ENCODE peak calls at places on chromosomes 7 and 10, in seven cellular contexts. One of them, this sample, is unnamed.

GRCh38 chr10:91564508-91564907 is 68.4 kb downstream of the PPP1R3C start:
- DNase-seq in PC-9: no peak
- DNase-seq in HFFc6: no peak
- DNase-seq in Panc1: no peak
- DNase-seq in MM.1S: no peak
- DNase-seq in AG04449: no peak
- DNase-seq in cardiac fibroblast: no peak
- DNase-seq in this sample: no peak

GRCh38 chr7:138738551-138739335 is 37.6 kb upstream of the SVOPL start:
- DNase-seq in PC-9: peak; percentile 86
- DNase-seq in Panc1: peak; percentile 92
- DNase-seq in MM.1S: peak; percentile 91
- DNase-seq in AG04449: peak; percentile 49
- DNase-seq in HFFc6: peak; percentile 68
- DNase-seq in cardiac fibroblast: peak; percentile 91
- DNase-seq in this sample: peak; percentile 71

GRCh38 chr10:103514244-103514643 is 20.7 kb downstream of the NEURL1 start:
- DNase-seq in Panc1: no peak
- DNase-seq in cardiac fibroblast: no peak
- DNase-seq in PC-9: no peak
- DNase-seq in HFFc6: no peak
- DNase-seq in AG04449: no peak
- DNase-seq in MM.1S: no peak
- DNase-seq in this sample: no peak

GRCh38 chr10:4763960-4764428 is 62.0 kb upstream of the AKR1E2 start:
- DNase-seq in HFFc6: peak; percentile 84
- DNase-seq in AG04449: peak; percentile 40
- DNase-seq in MM.1S: no peak
- DNase-seq in PC-9: no peak
- DNase-seq in cardiac fibroblast: peak; percentile 68
- DNase-seq in Panc1: peak; percentile 46
- DNase-seq in this sample: no peak

GRCh38 chr10:93294004-93294403 is 188.1 kb downstream of the MYOF start:
- DNase-seq in cardiac fibroblast: no peak
- DNase-seq in MM.1S: no peak
- DNase-seq in AG04449: no peak
- DNase-seq in Panc1: peak; percentile 25
- DNase-seq in PC-9: no peak
- DNase-seq in HFFc6: no peak
- DNase-seq in this sample: no peak

GRCh38 chr7:133830081-133830480 is 297.1 kb upstream of the LRGUK start:
- DNase-seq in AG04449: no peak
- DNase-seq in Panc1: no peak
- DNase-seq in HFFc6: no peak
- DNase-seq in cardiac fibroblast: no peak
- DNase-seq in PC-9: no peak
- DNase-seq in MM.1S: no peak
- DNase-seq in this sample: no peak

GRCh38 chr7:4164556-4164955 is 517.5 kb upstream of the FOXK1 start:
- DNase-seq in HFFc6: no peak
- DNase-seq in AG04449: no peak
- DNase-seq in MM.1S: no peak
- DNase-seq in Panc1: no peak
- DNase-seq in cardiac fibroblast: no peak
- DNase-seq in PC-9: peak; percentile 7
- DNase-seq in this sample: no peak

GRCh38 chr10:51657481-51657880 is 41.9 kb downstream of the CSTF2T start:
- DNase-seq in MM.1S: no peak
- DNase-seq in Panc1: no peak
- DNase-seq in cardiac fibroblast: no peak
- DNase-seq in HFFc6: no peak
- DNase-seq in AG04449: no peak
- DNase-seq in PC-9: no peak
- DNase-seq in this sample: no peak

GRCh38 chr7:33982425-33982786 is 77.1 kb downstream of the BMPER start:
- DNase-seq in AG04449: no peak
- DNase-seq in cardiac fibroblast: peak; percentile 60
- DNase-seq in Panc1: no peak
- DNase-seq in MM.1S: no peak
- DNase-seq in PC-9: no peak
- DNase-seq in HFFc6: peak; percentile 63
- DNase-seq in this sample: no peak

GRCh38 chr10:26725837-26726727 is 28.6 kb downstream of the PDSS1 start:
- DNase-seq in cardiac fibroblast: peak; percentile 80
- DNase-seq in MM.1S: peak; percentile 41
- DNase-seq in Panc1: peak; percentile 24
- DNase-seq in HFFc6: peak; percentile 49
- DNase-seq in PC-9: peak; percentile 32
- DNase-seq in AG04449: no peak
- DNase-seq in this sample: no peak

GRCh38 chr10:6543431-6544005 is 36.6 kb downstream of the PRKCQ start:
- DNase-seq in HFFc6: no peak
- DNase-seq in cardiac fibroblast: no peak
- DNase-seq in Panc1: no peak
- DNase-seq in MM.1S: peak; percentile 62
- DNase-seq in PC-9: no peak
- DNase-seq in AG04449: no peak
- DNase-seq in this sample: peak; percentile 29

GRCh38 chr7:36868727-36869411 is 144.6 kb upstream of the AOAH start:
- DNase-seq in Panc1: no peak
- DNase-seq in cardiac fibroblast: no peak
- DNase-seq in MM.1S: no peak
- DNase-seq in HFFc6: no peak
- DNase-seq in AG04449: no peak
- DNase-seq in PC-9: no peak
- DNase-seq in this sample: no peak

GRCh38 chr10:10778959-10779358 is 238.7 kb upstream of the CELF2 start:
- DNase-seq in cardiac fibroblast: no peak
- DNase-seq in AG04449: no peak
- DNase-seq in MM.1S: no peak
- DNase-seq in Panc1: no peak
- DNase-seq in HFFc6: no peak
- DNase-seq in PC-9: no peak
- DNase-seq in this sample: no peak

GRCh38 chr7:68248973-68249372 is 1252.3 kb downstream of the TYW1 start:
- DNase-seq in Panc1: no peak
- DNase-seq in MM.1S: no peak
- DNase-seq in HFFc6: no peak
- DNase-seq in AG04449: no peak
- DNase-seq in cardiac fibroblast: no peak
- DNase-seq in PC-9: no peak
- DNase-seq in this sample: no peak

GRCh38 chr7:19621740-19622139 is 87.1 kb downstream of the POLR1F start:
- DNase-seq in PC-9: no peak
- DNase-seq in cardiac fibroblast: no peak
- DNase-seq in Panc1: peak; percentile 17
- DNase-seq in MM.1S: no peak
- DNase-seq in HFFc6: no peak
- DNase-seq in AG04449: no peak
- DNase-seq in this sample: no peak

GRCh38 chr7:88230646-88231045 is 10.8 kb upstream of the SRI start:
- DNase-seq in MM.1S: no peak
- DNase-seq in cardiac fibroblast: no peak
- DNase-seq in PC-9: no peak
- DNase-seq in HFFc6: no peak
- DNase-seq in Panc1: no peak
- DNase-seq in AG04449: no peak
- DNase-seq in this sample: no peak

GRCh38 chr7:86687831-86688230 is 44.1 kb downstream of the GRM3 start:
- DNase-seq in cardiac fibroblast: no peak
- DNase-seq in PC-9: no peak
- DNase-seq in AG04449: no peak
- DNase-seq in Panc1: no peak
- DNase-seq in HFFc6: no peak
- DNase-seq in MM.1S: no peak
- DNase-seq in this sample: no peak

GRCh38 chr10:21526952-21527633 is 1.6 kb upstream of the SKIDA1 start:
- DNase-seq in PC-9: peak; percentile 63
- DNase-seq in AG04449: no peak
- DNase-seq in Panc1: no peak
- DNase-seq in MM.1S: peak; percentile 51
- DNase-seq in cardiac fibroblast: peak; percentile 83
- DNase-seq in HFFc6: no peak
- DNase-seq in this sample: peak; percentile 43

GRCh38 chr10:18328941-18329340 is 188.7 kb downstream of the CACNB2 start:
- DNase-seq in cardiac fibroblast: no peak
- DNase-seq in Panc1: no peak
- DNase-seq in PC-9: no peak
- DNase-seq in AG04449: no peak
- DNase-seq in HFFc6: no peak
- DNase-seq in MM.1S: no peak
- DNase-seq in this sample: no peak

GRCh38 chr10:24947304-24948097 is 4.9 kb downstream of the PRTFDC1 start:
- DNase-seq in AG04449: no peak
- DNase-seq in MM.1S: no peak
- DNase-seq in PC-9: no peak
- DNase-seq in Panc1: no peak
- DNase-seq in HFFc6: no peak
- DNase-seq in cardiac fibroblast: peak; percentile 76
- DNase-seq in this sample: no peak

GRCh38 chr7:73966062-73966940 is 61.7 kb upstream of the ELN start:
- DNase-seq in AG04449: no peak
- DNase-seq in MM.1S: no peak
- DNase-seq in PC-9: no peak
- DNase-seq in cardiac fibroblast: no peak
- DNase-seq in HFFc6: no peak
- DNase-seq in Panc1: no peak
- DNase-seq in this sample: no peak

GRCh38 chr7:17939111-17939669 is 1.1 kb downstream of the SNX13 start:
- DNase-seq in MM.1S: peak; percentile 15
- DNase-seq in PC-9: peak; percentile 15
- DNase-seq in HFFc6: peak; percentile 21
- DNase-seq in AG04449: no peak
- DNase-seq in Panc1: no peak
- DNase-seq in cardiac fibroblast: peak; percentile 50
- DNase-seq in this sample: no peak

GRCh38 chr10:91887075-91887899 is 22.0 kb downstream of the FGFBP3 start:
- DNase-seq in AG04449: no peak
- DNase-seq in MM.1S: peak; percentile 10
- DNase-seq in cardiac fibroblast: peak; percentile 70
- DNase-seq in HFFc6: no peak
- DNase-seq in PC-9: no peak
- DNase-seq in Panc1: no peak
- DNase-seq in this sample: peak; percentile 25

GRCh38 chr10:42930516-42931205 is 146.2 kb upstream of the RET start:
- DNase-seq in PC-9: no peak
- DNase-seq in MM.1S: no peak
- DNase-seq in cardiac fibroblast: no peak
- DNase-seq in HFFc6: no peak
- DNase-seq in AG04449: no peak
- DNase-seq in Panc1: no peak
- DNase-seq in this sample: no peak

GRCh38 chr7:116788542-116789197 is 73.7 kb upstream of the CAPZA2 start:
- DNase-seq in HFFc6: no peak
- DNase-seq in MM.1S: no peak
- DNase-seq in PC-9: no peak
- DNase-seq in Panc1: no peak
- DNase-seq in AG04449: no peak
- DNase-seq in cardiac fibroblast: no peak
- DNase-seq in this sample: no peak

DNA sequence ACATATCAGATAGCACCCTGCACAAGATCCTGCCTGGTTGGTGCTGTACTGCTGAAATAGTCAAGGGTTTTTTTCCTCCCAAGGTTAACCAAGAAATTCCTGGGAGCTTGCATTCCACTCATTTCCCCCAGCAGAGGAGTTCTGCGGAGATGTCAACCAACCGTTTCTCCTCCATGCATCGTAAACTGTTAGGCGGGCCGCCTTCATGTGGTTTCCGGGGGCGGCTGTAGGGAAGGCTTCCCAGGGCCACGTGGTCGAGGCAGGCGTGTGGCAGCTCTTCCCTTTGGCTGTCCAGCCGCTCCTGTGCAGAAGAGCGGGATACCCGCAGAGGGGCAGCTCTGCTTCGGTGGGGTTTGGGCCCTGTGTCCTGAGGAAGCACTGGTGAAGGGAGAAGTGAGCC is 113.7 kb downstream of the RGS10 start:
- DNase-seq in PC-9: no peak
- DNase-seq in AG04449: peak; percentile 46
- DNase-seq in HFFc6: no peak
- DNase-seq in cardiac fibroblast: no peak
- DNase-seq in MM.1S: no peak
- DNase-seq in Panc1: no peak
- DNase-seq in this sample: no peak
- TF ChIP-seq CTCF in PC-9: no peak
- TF ChIP-seq CTCF in AG04449: peak; percentile 25
- TF ChIP-seq CTCF in HFFc6: no peak
- TF ChIP-seq CTCF in cardiac fibroblast: no peak
- TF ChIP-seq CTCF in MM.1S: no peak
- TF ChIP-seq CTCF in Panc1: no peak
- TF ChIP-seq CTCF in this sample: no peak

GRCh38 chr7:121510302-121510701 is 114.2 kb upstream of the FAM3C start:
- DNase-seq in Panc1: no peak
- DNase-seq in HFFc6: no peak
- DNase-seq in cardiac fibroblast: no peak
- DNase-seq in PC-9: no peak
- DNase-seq in AG04449: no peak
- DNase-seq in MM.1S: no peak
- DNase-seq in this sample: no peak
- TF ChIP-seq CTCF in Panc1: peak; percentile 12
- TF ChIP-seq CTCF in HFFc6: peak; percentile 35
- TF ChIP-seq CTCF in cardiac fibroblast: no peak
- TF ChIP-seq CTCF in PC-9: no peak
- TF ChIP-seq CTCF in AG04449: no peak
- TF ChIP-seq CTCF in MM.1S: peak; percentile 27
- TF ChIP-seq CTCF in this sample: no peak

GRCh38 chr10:44864637-44865288 is 46.4 kb upstream of the TMEM72 start:
- DNase-seq in MM.1S: peak; percentile 86
- DNase-seq in cardiac fibroblast: peak; percentile 88
- DNase-seq in Panc1: peak; percentile 56
- DNase-seq in PC-9: peak; percentile 80
- DNase-seq in AG04449: no peak
- DNase-seq in HFFc6: peak; percentile 86
- DNase-seq in this sample: peak; percentile 78

GRCh38 chr10:44863344-44864041 is 47.6 kb upstream of the TMEM72 start:
- DNase-seq in MM.1S: no peak
- DNase-seq in AG04449: no peak
- DNase-seq in HFFc6: no peak
- DNase-seq in cardiac fibroblast: no peak
- DNase-seq in PC-9: no peak
- DNase-seq in Panc1: no peak
- DNase-seq in this sample: no peak

GRCh38 chr10:44862917-44863316 is 48.2 kb upstream of the TMEM72 start:
- DNase-seq in Panc1: no peak
- DNase-seq in cardiac fibroblast: no peak
- DNase-seq in HFFc6: no peak
- DNase-seq in AG04449: no peak
- DNase-seq in MM.1S: no peak
- DNase-seq in PC-9: no peak
- DNase-seq in this sample: no peak

GRCh38 chr10:44864042-44864436 is 47.1 kb upstream of the TMEM72 start:
- DNase-seq in Panc1: no peak
- DNase-seq in cardiac fibroblast: no peak
- DNase-seq in MM.1S: no peak
- DNase-seq in PC-9: no peak
- DNase-seq in HFFc6: no peak
- DNase-seq in AG04449: no peak
- DNase-seq in this sample: no peak

GRCh38 chr10:44865289-44865671 is 45.9 kb upstream of the TMEM72 start:
- DNase-seq in PC-9: no peak
- DNase-seq in cardiac fibroblast: no peak
- DNase-seq in HFFc6: no peak
- DNase-seq in MM.1S: no peak
- DNase-seq in Panc1: no peak
- DNase-seq in AG04449: no peak
- DNase-seq in this sample: no peak
- TF ChIP-seq CTCF in PC-9: no peak
- TF ChIP-seq CTCF in cardiac fibroblast: no peak
- TF ChIP-seq CTCF in HFFc6: no peak
- TF ChIP-seq CTCF in MM.1S: no peak
- TF ChIP-seq CTCF in Panc1: no peak
- TF ChIP-seq CTCF in AG04449: no peak
- TF ChIP-seq CTCF in this sample: no peak

GRCh38 chr10:120039826-120040225 is 147.3 kb downstream of the SEC23IP start:
- DNase-seq in AG04449: no peak
- DNase-seq in cardiac fibroblast: no peak
- DNase-seq in Panc1: no peak
- DNase-seq in MM.1S: no peak
- DNase-seq in HFFc6: no peak
- DNase-seq in PC-9: no peak
- DNase-seq in this sample: no peak
- TF ChIP-seq CTCF in AG04449: no peak
- TF ChIP-seq CTCF in cardiac fibroblast: no peak
- TF ChIP-seq CTCF in Panc1: no peak
- TF ChIP-seq CTCF in MM.1S: no peak
- TF ChIP-seq CTCF in HFFc6: no peak
- TF ChIP-seq CTCF in PC-9: no peak
- TF ChIP-seq CTCF in this sample: no peak

This sample was measured in natural killer cell.